ENCODE peak calls at places on chromosome 18, in eight cellular contexts. One of them, this sample, is unnamed.

GRCh38 chr18:48667276-48668254 is 128.7 kb downstream of the CTIF start:
- DNase-seq in CD14-positive monocyte: no peak
- DNase-seq in tibial artery: no peak
- DNase-seq in Calu3: peak
- DNase-seq in AG09319: no peak
- DNase-seq in fibroblast of mammary gland: no peak
- DNase-seq in cardiac muscle cell: no peak
- DNase-seq in Peyer's patch: no peak
- DNase-seq in this sample: peak

GRCh38 chr18:4455113-4455811 is at the start of gene DLGAP1:
- DNase-seq in tibial artery: peak
- DNase-seq in CD14-positive monocyte: no peak
- DNase-seq in fibroblast of mammary gland: peak
- DNase-seq in Calu3: peak
- DNase-seq in cardiac muscle cell: peak
- DNase-seq in AG09319: no peak
- DNase-seq in Peyer's patch: peak
- DNase-seq in this sample: peak

GRCh38 chr18:42480521-42480920 is 525.5 kb downstream of the PIK3C3 start:
- DNase-seq in CD14-positive monocyte: no peak
- DNase-seq in fibroblast of mammary gland: no peak
- DNase-seq in Calu3: no peak
- DNase-seq in AG09319: no peak
- DNase-seq in tibial artery: no peak
- DNase-seq in cardiac muscle cell: no peak
- DNase-seq in Peyer's patch: no peak
- DNase-seq in this sample: no peak

GRCh38 chr18:6058941-6059340 is 163.6 kb upstream of the TMEM200C start:
- DNase-seq in Calu3: no peak
- DNase-seq in cardiac muscle cell: no peak
- DNase-seq in Peyer's patch: no peak
- DNase-seq in AG09319: no peak
- DNase-seq in tibial artery: no peak
- DNase-seq in fibroblast of mammary gland: peak
- DNase-seq in CD14-positive monocyte: no peak
- DNase-seq in this sample: no peak

GRCh38 chr18:12287684-12288405 is 20.2 kb upstream of the TUBB6 start:
- DNase-seq in fibroblast of mammary gland: peak
- DNase-seq in cardiac muscle cell: peak
- DNase-seq in tibial artery: peak
- DNase-seq in CD14-positive monocyte: no peak
- DNase-seq in AG09319: peak
- DNase-seq in Calu3: peak
- DNase-seq in Peyer's patch: peak
- DNase-seq in this sample: no peak

GRCh38 chr18:48953096-48953706 is 2.4 kb upstream of the SMAD7 start:
- DNase-seq in Peyer's patch: no peak
- DNase-seq in CD14-positive monocyte: no peak
- DNase-seq in tibial artery: no peak
- DNase-seq in cardiac muscle cell: no peak
- DNase-seq in AG09319: no peak
- DNase-seq in Calu3: no peak
- DNase-seq in fibroblast of mammary gland: no peak
- DNase-seq in this sample: no peak

GRCh38 chr18:56083889-56084288 is 495.9 kb upstream of the TCF4 start:
- DNase-seq in AG09319: no peak
- DNase-seq in Calu3: no peak
- DNase-seq in CD14-positive monocyte: no peak
- DNase-seq in cardiac muscle cell: no peak
- DNase-seq in Peyer's patch: no peak
- DNase-seq in tibial artery: no peak
- DNase-seq in fibroblast of mammary gland: no peak
- DNase-seq in this sample: no peak

GRCh38 chr18:59300676-59301285 is 17.7 kb downstream of the CPLX4 start:
- DNase-seq in Peyer's patch: no peak
- DNase-seq in cardiac muscle cell: no peak
- DNase-seq in fibroblast of mammary gland: peak
- DNase-seq in AG09319: no peak
- DNase-seq in Calu3: peak
- DNase-seq in CD14-positive monocyte: no peak
- DNase-seq in tibial artery: no peak
- DNase-seq in this sample: no peak

GRCh38 chr18:58863539-58864145 is 1.0 kb upstream of the ZNF532 start:
- DNase-seq in Calu3: peak
- DNase-seq in Peyer's patch: peak
- DNase-seq in CD14-positive monocyte: no peak
- DNase-seq in tibial artery: peak
- DNase-seq in AG09319: no peak
- DNase-seq in cardiac muscle cell: peak
- DNase-seq in fibroblast of mammary gland: no peak
- DNase-seq in this sample: peak

GRCh38 chr18:6743988-6744387 is 14.5 kb downstream of the ARHGAP28 start:
- DNase-seq in cardiac muscle cell: no peak
- DNase-seq in fibroblast of mammary gland: no peak
- DNase-seq in CD14-positive monocyte: no peak
- DNase-seq in Calu3: no peak
- DNase-seq in AG09319: no peak
- DNase-seq in tibial artery: no peak
- DNase-seq in Peyer's patch: no peak
- DNase-seq in this sample: no peak

GRCh38 chr18:45441110-45441842 is 174.0 kb upstream of the SLC14A2 start:
- DNase-seq in cardiac muscle cell: no peak
- DNase-seq in fibroblast of mammary gland: peak
- DNase-seq in Peyer's patch: no peak
- DNase-seq in tibial artery: no peak
- DNase-seq in AG09319: peak
- DNase-seq in Calu3: peak
- DNase-seq in CD14-positive monocyte: no peak
- DNase-seq in this sample: no peak
- TF ChIP-seq CTCF in cardiac muscle cell: peak
- TF ChIP-seq CTCF in fibroblast of mammary gland: peak
- TF ChIP-seq CTCF in Peyer's patch: peak
- TF ChIP-seq CTCF in tibial artery: no peak
- TF ChIP-seq CTCF in AG09319: peak
- TF ChIP-seq CTCF in Calu3: peak
- TF ChIP-seq CTCF in CD14-positive monocyte: no peak
- TF ChIP-seq CTCF in this sample: no peak

DNA sequence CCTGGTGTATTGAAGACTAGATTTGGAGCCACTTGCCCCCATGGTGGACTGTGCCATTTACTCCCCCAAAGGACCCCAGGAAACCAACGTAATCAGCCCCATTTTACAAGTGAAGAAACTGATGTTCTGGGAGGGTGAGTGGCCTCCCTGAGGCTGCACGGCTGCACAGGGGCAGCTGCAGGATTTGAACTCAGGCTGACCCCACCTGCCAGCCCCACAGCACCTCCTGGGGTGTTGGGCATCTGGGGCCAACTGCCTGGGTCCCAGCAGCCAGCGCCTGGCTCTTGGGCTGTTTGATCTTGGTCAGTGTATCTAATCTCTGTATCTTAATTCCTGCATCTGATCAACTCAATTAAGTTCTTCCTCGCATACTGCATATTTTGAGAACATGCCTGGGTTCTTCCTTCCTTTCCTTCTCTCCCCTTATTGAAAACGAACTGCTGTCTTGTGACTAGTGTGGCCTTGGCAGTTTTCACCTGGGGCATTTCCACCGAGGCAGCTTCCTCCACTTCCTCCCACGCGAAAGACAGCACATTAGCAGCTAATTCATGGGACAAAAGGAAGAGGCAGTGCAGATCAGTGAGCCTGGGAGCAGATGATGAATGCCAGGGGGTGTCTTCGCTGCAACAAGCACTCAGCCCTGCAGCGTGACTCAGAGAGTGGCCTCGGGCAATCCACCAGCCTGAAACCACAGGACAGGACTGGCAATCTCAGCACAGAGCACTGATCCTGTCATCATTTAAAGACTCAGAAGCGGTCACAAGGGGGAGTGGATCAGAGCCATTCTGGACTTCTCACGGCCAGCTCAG is 184.1 kb upstream of the RAB12 start:
- DNase-seq in Calu3: peak
- DNase-seq in AG09319: peak
- DNase-seq in CD14-positive monocyte: no peak
- DNase-seq in fibroblast of mammary gland: peak
- DNase-seq in tibial artery: no peak
- DNase-seq in cardiac muscle cell: peak
- DNase-seq in Peyer's patch: no peak
- DNase-seq in this sample: no peak
- TF ChIP-seq CTCF in Calu3: no peak
- TF ChIP-seq CTCF in AG09319: no peak
- TF ChIP-seq CTCF in CD14-positive monocyte: no peak
- TF ChIP-seq CTCF in fibroblast of mammary gland: no peak
- TF ChIP-seq CTCF in tibial artery: no peak
- TF ChIP-seq CTCF in cardiac muscle cell: no peak
- TF ChIP-seq CTCF in Peyer's patch: no peak
- TF ChIP-seq CTCF in this sample: no peak

GRCh38 chr18:8426401-8426800 is 182.8 kb upstream of the RAB12 start:
- DNase-seq in Calu3: peak
- DNase-seq in cardiac muscle cell: no peak
- DNase-seq in CD14-positive monocyte: no peak
- DNase-seq in fibroblast of mammary gland: no peak
- DNase-seq in AG09319: no peak
- DNase-seq in Peyer's patch: no peak
- DNase-seq in tibial artery: no peak
- DNase-seq in this sample: no peak
- TF ChIP-seq CTCF in Calu3: peak
- TF ChIP-seq CTCF in cardiac muscle cell: peak
- TF ChIP-seq CTCF in CD14-positive monocyte: peak
- TF ChIP-seq CTCF in fibroblast of mammary gland: peak
- TF ChIP-seq CTCF in AG09319: peak
- TF ChIP-seq CTCF in Peyer's patch: no peak
- TF ChIP-seq CTCF in tibial artery: no peak
- TF ChIP-seq CTCF in this sample: no peak

DNA sequence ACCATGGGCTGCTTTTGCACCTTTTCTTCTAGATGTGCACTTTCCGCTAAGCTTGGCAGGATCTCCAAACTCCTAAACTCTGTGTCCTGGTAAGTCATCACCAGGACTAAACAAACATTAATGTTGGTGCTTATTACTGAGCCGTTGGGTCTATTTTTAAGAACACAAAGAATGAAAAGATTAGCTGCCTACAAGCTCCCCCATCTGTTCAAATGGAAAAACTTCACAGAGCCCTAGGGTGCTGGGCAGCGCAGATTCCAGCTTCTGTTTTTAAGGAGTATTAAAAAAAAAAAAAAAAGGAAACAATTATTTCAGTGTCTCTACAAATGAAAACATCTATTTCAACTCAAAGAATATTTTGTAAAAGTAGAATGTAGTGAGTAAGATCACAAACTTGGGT is 97.8 kb upstream of the AQP4 start:
- DNase-seq in CD14-positive monocyte: no peak
- DNase-seq in fibroblast of mammary gland: no peak
- DNase-seq in Calu3: no peak
- DNase-seq in tibial artery: no peak
- DNase-seq in cardiac muscle cell: peak
- DNase-seq in Peyer's patch: no peak
- DNase-seq in AG09319: no peak
- DNase-seq in this sample: no peak
- TF ChIP-seq CTCF in CD14-positive monocyte: no peak
- TF ChIP-seq CTCF in fibroblast of mammary gland: no peak
- TF ChIP-seq CTCF in Calu3: no peak
- TF ChIP-seq CTCF in tibial artery: no peak
- TF ChIP-seq CTCF in cardiac muscle cell: peak
- TF ChIP-seq CTCF in Peyer's patch: no peak
- TF ChIP-seq CTCF in AG09319: no peak
- TF ChIP-seq CTCF in this sample: no peak

GRCh38 chr18:63617049-63617995 is 26.7 kb downstream of the SERPINB4 start:
- DNase-seq in AG09319: no peak
- DNase-seq in cardiac muscle cell: no peak
- DNase-seq in fibroblast of mammary gland: no peak
- DNase-seq in Peyer's patch: no peak
- DNase-seq in Calu3: no peak
- DNase-seq in tibial artery: no peak
- DNase-seq in CD14-positive monocyte: no peak
- DNase-seq in this sample: no peak

GRCh38 chr18:63613420-63613819 is 26.3 kb downstream of the SERPINB13 start:
- DNase-seq in fibroblast of mammary gland: no peak
- DNase-seq in CD14-positive monocyte: no peak
- DNase-seq in cardiac muscle cell: no peak
- DNase-seq in Peyer's patch: no peak
- DNase-seq in Calu3: no peak
- DNase-seq in AG09319: no peak
- DNase-seq in tibial artery: no peak
- DNase-seq in this sample: no peak
- TF ChIP-seq CTCF in fibroblast of mammary gland: no peak
- TF ChIP-seq CTCF in CD14-positive monocyte: no peak
- TF ChIP-seq CTCF in cardiac muscle cell: no peak
- TF ChIP-seq CTCF in Peyer's patch: no peak
- TF ChIP-seq CTCF in Calu3: no peak
- TF ChIP-seq CTCF in AG09319: no peak
- TF ChIP-seq CTCF in tibial artery: no peak
- TF ChIP-seq CTCF in this sample: no peak

DNA sequence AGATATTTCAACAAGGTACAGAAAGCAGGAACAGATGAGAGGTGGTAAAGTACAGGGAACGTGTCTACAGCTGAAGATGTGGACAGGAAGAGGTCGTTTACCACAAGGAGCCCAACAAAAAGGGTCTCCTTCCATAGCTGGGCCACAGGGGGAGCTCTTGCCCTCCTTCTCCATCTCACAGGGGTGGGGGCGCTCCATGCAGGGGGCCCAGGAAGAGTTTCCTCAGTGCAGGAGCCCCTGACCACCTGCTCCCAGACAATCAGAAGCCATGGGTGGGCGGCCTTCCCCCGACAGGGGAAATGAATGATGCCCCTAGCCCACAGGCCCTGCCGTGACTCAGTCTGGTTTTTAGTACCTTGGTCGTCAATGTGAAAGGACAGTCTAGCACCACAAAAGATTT is 163.6 kb upstream of the ZNF516 start:
- DNase-seq in Peyer's patch: no peak
- DNase-seq in AG09319: no peak
- DNase-seq in cardiac muscle cell: no peak
- DNase-seq in CD14-positive monocyte: no peak
- DNase-seq in Calu3: no peak
- DNase-seq in fibroblast of mammary gland: no peak
- DNase-seq in tibial artery: no peak
- DNase-seq in this sample: peak
- TF ChIP-seq CTCF in Peyer's patch: no peak
- TF ChIP-seq CTCF in AG09319: peak
- TF ChIP-seq CTCF in cardiac muscle cell: peak
- TF ChIP-seq CTCF in CD14-positive monocyte: peak
- TF ChIP-seq CTCF in Calu3: no peak
- TF ChIP-seq CTCF in fibroblast of mammary gland: peak
- TF ChIP-seq CTCF in tibial artery: no peak
- TF ChIP-seq CTCF in this sample: peak

GRCh38 chr18:57542126-57542525 is 44.4 kb downstream of the FECH start:
- DNase-seq in AG09319: peak
- DNase-seq in tibial artery: no peak
- DNase-seq in Calu3: no peak
- DNase-seq in cardiac muscle cell: peak
- DNase-seq in Peyer's patch: no peak
- DNase-seq in fibroblast of mammary gland: peak
- DNase-seq in CD14-positive monocyte: no peak
- DNase-seq in this sample: no peak
- TF ChIP-seq CTCF in AG09319: no peak
- TF ChIP-seq CTCF in tibial artery: no peak
- TF ChIP-seq CTCF in Calu3: no peak
- TF ChIP-seq CTCF in cardiac muscle cell: no peak
- TF ChIP-seq CTCF in Peyer's patch: no peak
- TF ChIP-seq CTCF in fibroblast of mammary gland: no peak
- TF ChIP-seq CTCF in CD14-positive monocyte: no peak
- TF ChIP-seq CTCF in this sample: no peak

This sample was measured in GM10248.